ENCODE peak calls at places on chromosomes 2 and 18, in four cellular contexts. L is tibial nerve, D is IMR-90, T is adipocyte. R is an unnamed sample.
A peak's percentile ranks its signal among the peaks of the same experiment; 100 is the strongest.

GRCh38 chr2:85430780-85431601 is 12.5 kb downstream of the SH2D6 start:
- DNase-seq in D (no peak), L (no peak), T (no peak), R (no peak)

GRCh38 chr2:148978026-148978685 is 60.3 kb upstream of the LYPD6B start:
- DNase-seq in T (no peak), D (no peak), L (no peak), R (no peak)

GRCh38 chr2:200092235-200092634 is 136.9 kb downstream of the MAIP1 start:
- DNase-seq in D (no peak), T (no peak), L (no peak), R (no peak)

GRCh38 chr2:230713331-230714121 is 884 bp downstream of the CAB39 start:
- DNase-seq in D (no peak), T (peak; percentile 56), L (no peak), R (peak; percentile 60)

GRCh38 chr2:48474599-48475298 is 55.2 kb upstream of the STON1 start:
- DNase-seq in L (no peak), D (peak; percentile 46), T (peak; percentile 73), R (no peak)

GRCh38 chr2:138779451-138780440 is at the start of gene NXPH2:
- DNase-seq in L (no peak), T (peak; percentile 22), D (no peak), R (peak; percentile 25)

GRCh38 chr2:85718006-85718391 is 23.8 kb downstream of the GNLY start:
- DNase-seq in L (no peak), D (no peak), T (no peak), R (no peak)

GRCh38 chr18:75211002-75211621 is 515 bp downstream of the TSHZ1 start:
- DNase-seq in D (peak; percentile 18), L (no peak), T (peak; percentile 69), R (peak; percentile 23)

GRCh38 chr2:215535726-215536125 is 99.9 kb upstream of the FN1 start:
- DNase-seq in T (peak; percentile 59), D (no peak), L (no peak), R (peak; percentile 45)

GRCh38 chr2:15391771-15392170 is 169.4 kb downstream of the NBAS start:
- DNase-seq in D (no peak), T (peak; percentile 67), L (no peak), R (no peak)

GRCh38 chr18:9595197-9595596 is 19.2 kb downstream of the PPP4R1 start:
- DNase-seq in D (peak; percentile 53), L (no peak), T (no peak), R (peak; percentile 26)

GRCh38 chr18:78727057-78727739 is 252.4 kb upstream of the SALL3 start:
- DNase-seq in L (no peak), D (no peak), T (no peak), R (no peak)

GRCh38 chr2:18641823-18642222 is 52.5 kb upstream of the NT5C1B start:
- DNase-seq in T (no peak), D (no peak), L (no peak), R (no peak)

GRCh38 chr2:17245921-17246320 is 272.3 kb downstream of the RAD51AP2 start:
- DNase-seq in T (peak; percentile 50), D (no peak), L (no peak), R (no peak)

GRCh38 chr18:13455960-13456471 is 237.5 kb downstream of the LDLRAD4 start:
- DNase-seq in L (no peak), T (no peak), D (no peak), R (no peak)

GRCh38 chr2:208783184-208783583 is 376.6 kb downstream of the PTH2R start:
- DNase-seq in T (no peak), D (no peak), L (no peak), R (no peak)

GRCh38 chr2:11863513-11864328 is 117.3 kb downstream of the LPIN1 start:
- DNase-seq in L (peak; percentile 78), D (peak; percentile 82), T (peak; percentile 95), R (peak; percentile 77)

GRCh38 chr18:21761471-21762115 is 21.0 kb downstream of the MIB1 start:
- DNase-seq in L (no peak), D (no peak), T (no peak), R (no peak)

GRCh38 chr2:32564417-32565035 is 63.3 kb upstream of the TTC27 start:
- DNase-seq in D (no peak), L (no peak), T (no peak), R (peak; percentile 1)

GRCh38 chr2:66440692-66441091 is 5.8 kb downstream of the MEIS1 start:
- DNase-seq in D (no peak), L (no peak), T (no peak), R (no peak)

GRCh38 chr18:13374468-13375301 is 156.1 kb downstream of the LDLRAD4 start:
- DNase-seq in D (no peak), L (no peak), T (no peak), R (no peak)

GRCh38 chr2:10159486-10160160 is 37.1 kb downstream of the RRM2 start:
- DNase-seq in D (no peak), T (no peak), L (no peak), R (no peak)

GRCh38 chr2:212177724-212178123 is 360.9 kb downstream of the ERBB4 start:
- DNase-seq in T (no peak), L (no peak), D (peak; percentile 0), R (no peak)

GRCh38 chr2:178177066-178177679 is 17.1 kb upstream of the OSBPL6 start:
- DNase-seq in T (peak; percentile 16), D (peak; percentile 67), L (no peak), R (peak; percentile 42)

GRCh38 chr2:131140581-131140980 is 35.4 kb downstream of the PLEKHB2 start:
- DNase-seq in T (no peak), D (no peak), L (no peak), R (no peak)

GRCh38 chr18:48889981-48890735 is 60.6 kb downstream of the SMAD7 start:
- DNase-seq in L (no peak), T (no peak), D (no peak), R (no peak)

GRCh38 chr18:48893559-48894265 is 57.1 kb downstream of the SMAD7 start:
- DNase-seq in L (no peak), D (no peak), T (no peak), R (no peak)

GRCh38 chr18:48893061-48893558 is 57.7 kb downstream of the SMAD7 start:
- DNase-seq in D (no peak), T (no peak), L (no peak), R (no peak)

GRCh38 chr18:48892146-48892855 is 58.5 kb downstream of the SMAD7 start:
- DNase-seq in T (no peak), D (no peak), L (no peak), R (no peak)

GRCh38 chr18:48891721-48892120 is 59.0 kb downstream of the SMAD7 start:
- DNase-seq in D (no peak), L (no peak), T (no peak), R (no peak)
- H3K4me1 ChIP-seq in D (peaks cover 8% of the 10 kb centered on the region), L (peaks cover 24% of the 10 kb centered on the region), T (peaks cover 5% of the 10 kb centered on the region), R (peaks cover 16% of the 10 kb centered on the region)

DNA sequence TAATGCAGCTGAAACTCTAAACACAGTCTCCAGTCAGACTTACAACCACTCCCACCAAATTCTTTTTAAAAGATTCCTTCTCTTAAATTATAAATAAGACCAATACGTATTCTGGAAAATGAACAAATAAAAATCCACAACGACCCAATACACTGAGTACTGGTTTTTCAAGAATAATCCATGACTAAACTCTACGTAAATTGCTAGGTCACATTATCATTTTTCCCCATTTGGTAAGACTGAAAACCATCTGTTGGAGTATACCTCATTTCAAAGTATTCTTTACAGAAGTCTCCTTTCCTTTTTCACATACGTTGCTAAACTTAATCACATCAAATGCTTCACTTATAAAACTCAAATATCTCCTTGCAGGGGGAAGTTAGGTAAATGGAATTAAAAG is 6.0 kb downstream of the ZNF516 start:
- DNase-seq in T (no peak), L (no peak), D (peak; percentile 27), R (no peak)
- H3K4me1 ChIP-seq in T (peaks cover 24% of the 10 kb centered on the region), L (peaks cover 62% of the 10 kb centered on the region), D (peaks cover 18% of the 10 kb centered on the region), R (peaks cover 15% of the 10 kb centered on the region)

GRCh38 chr2:127101048-127101611 is 5.8 kb downstream of the BIN1 start:
- DNase-seq in T (no peak), D (no peak), L (no peak), R (no peak)
- H3K4me1 ChIP-seq in T (peaks cover 65% of the 10 kb centered on the region), D (peaks cover 19% of the 10 kb centered on the region), L (peaks cover 83% of the 10 kb centered on the region), R (peaks cover 10% of the 10 kb centered on the region)

DNA sequence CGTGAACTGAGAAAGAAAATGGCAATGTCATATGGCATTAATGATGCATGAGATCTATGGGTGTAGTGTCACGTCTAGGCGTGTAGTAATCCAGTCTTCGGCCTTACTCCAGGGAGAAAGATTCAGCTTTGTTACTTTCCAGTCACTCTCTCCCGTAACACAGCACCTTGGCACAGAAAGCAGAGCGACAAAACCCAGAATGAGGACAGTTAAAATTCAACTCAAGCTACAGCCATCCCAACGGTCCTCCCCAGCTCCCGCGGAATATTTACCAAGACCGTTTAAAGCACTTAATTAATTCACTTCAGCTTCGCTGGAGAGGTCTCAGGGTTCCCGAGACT is 792 bp upstream of the CRIM1 start:
- DNase-seq in T (no peak), D (no peak), L (no peak), R (no peak)
- H3K4me1 ChIP-seq in T (peaks cover 40% of the 10 kb centered on the region), D (peaks cover 6% of the 10 kb centered on the region), L (peaks cover 51% of the 10 kb centered on the region), R (peaks cover 24% of the 10 kb centered on the region)

R was measured in mammary epithelial cell.